ENCODE peak calls at places on chromosomes 13 and 19, in ten cellular contexts. One of them, this sample, is unnamed.

GRCh38 chr19:38247126-38247525 is 9.0 kb downstream of the PPP1R14A start:
- DNase-seq in uterus: no peak
- DNase-seq in lower leg skin: no peak
- DNase-seq in astrocyte of the spinal cord: no peak
- DNase-seq in PC-9: no peak
- DNase-seq in AG09319: no peak
- DNase-seq in H9: no peak
- DNase-seq in GM13976: no peak
- DNase-seq in fibroblast of lung: no peak
- DNase-seq in ovary: no peak
- DNase-seq in this sample: no peak

GRCh38 chr13:41039746-41040145 is 20.6 kb upstream of the ELF1 start:
- DNase-seq in uterus: no peak
- DNase-seq in lower leg skin: no peak
- DNase-seq in astrocyte of the spinal cord: no peak
- DNase-seq in PC-9: no peak
- DNase-seq in AG09319: no peak
- DNase-seq in H9: no peak
- DNase-seq in GM13976: no peak
- DNase-seq in fibroblast of lung: no peak
- DNase-seq in ovary: no peak
- DNase-seq in this sample: no peak

GRCh38 chr19:54684537-54684936 is 21.8 kb downstream of the LILRB4 start:
- DNase-seq in uterus: no peak
- DNase-seq in lower leg skin: no peak
- DNase-seq in astrocyte of the spinal cord: no peak
- DNase-seq in PC-9: peak
- DNase-seq in AG09319: no peak
- DNase-seq in H9: no peak
- DNase-seq in GM13976: peak
- DNase-seq in fibroblast of lung: peak
- DNase-seq in ovary: no peak
- DNase-seq in this sample: no peak

GRCh38 chr13:33258437-33259193 is 26.9 kb downstream of the STARD13 start:
- DNase-seq in uterus: no peak
- DNase-seq in lower leg skin: no peak
- DNase-seq in astrocyte of the spinal cord: no peak
- DNase-seq in PC-9: no peak
- DNase-seq in AG09319: peak
- DNase-seq in H9: no peak
- DNase-seq in GM13976: no peak
- DNase-seq in fibroblast of lung: peak
- DNase-seq in ovary: no peak
- DNase-seq in this sample: no peak

GRCh38 chr19:2624537-2625091 is 77.9 kb downstream of the GNG7 start:
- DNase-seq in uterus: no peak
- DNase-seq in lower leg skin: no peak
- DNase-seq in astrocyte of the spinal cord: no peak
- DNase-seq in PC-9: no peak
- DNase-seq in AG09319: no peak
- DNase-seq in H9: peak
- DNase-seq in GM13976: peak
- DNase-seq in fibroblast of lung: no peak
- DNase-seq in ovary: no peak
- DNase-seq in this sample: peak

GRCh38 chr19:496333-496634 is at the start of gene MADCAM1:
- DNase-seq in uterus: no peak
- DNase-seq in lower leg skin: no peak
- DNase-seq in astrocyte of the spinal cord: no peak
- DNase-seq in PC-9: no peak
- DNase-seq in AG09319: no peak
- DNase-seq in H9: peak
- DNase-seq in GM13976: no peak
- DNase-seq in fibroblast of lung: no peak
- DNase-seq in ovary: no peak
- DNase-seq in this sample: no peak

GRCh38 chr13:51435002-51435578 is 17.7 kb downstream of the INTS6 start:
- DNase-seq in uterus: no peak
- DNase-seq in lower leg skin: no peak
- DNase-seq in astrocyte of the spinal cord: peak
- DNase-seq in PC-9: no peak
- DNase-seq in AG09319: no peak
- DNase-seq in H9: no peak
- DNase-seq in GM13976: no peak
- DNase-seq in fibroblast of lung: no peak
- DNase-seq in ovary: no peak
- DNase-seq in this sample: no peak

GRCh38 chr19:48353682-48354081 is 10.1 kb downstream of the TMEM143 start:
- DNase-seq in uterus: no peak
- DNase-seq in lower leg skin: no peak
- DNase-seq in astrocyte of the spinal cord: no peak
- DNase-seq in PC-9: no peak
- DNase-seq in AG09319: no peak
- DNase-seq in H9: no peak
- DNase-seq in GM13976: no peak
- DNase-seq in fibroblast of lung: peak
- DNase-seq in ovary: no peak
- DNase-seq in this sample: no peak

GRCh38 chr19:12800344-12800732 is 1.3 kb downstream of the PRDX2 start:
- DNase-seq in uterus: no peak
- DNase-seq in lower leg skin: no peak
- DNase-seq in astrocyte of the spinal cord: no peak
- DNase-seq in PC-9: no peak
- DNase-seq in AG09319: no peak
- DNase-seq in H9: no peak
- DNase-seq in GM13976: no peak
- DNase-seq in fibroblast of lung: no peak
- DNase-seq in ovary: no peak
- DNase-seq in this sample: no peak

GRCh38 chr13:22369090-22369489 is 698.2 kb downstream of the FGF9 start:
- DNase-seq in uterus: no peak
- DNase-seq in lower leg skin: no peak
- DNase-seq in astrocyte of the spinal cord: no peak
- DNase-seq in PC-9: no peak
- DNase-seq in AG09319: no peak
- DNase-seq in H9: no peak
- DNase-seq in GM13976: no peak
- DNase-seq in fibroblast of lung: no peak
- DNase-seq in ovary: no peak
- DNase-seq in this sample: no peak

GRCh38 chr13:24005711-24006281 is 108.5 kb upstream of the C1QTNF9B start:
- DNase-seq in uterus: no peak
- DNase-seq in lower leg skin: no peak
- DNase-seq in astrocyte of the spinal cord: no peak
- DNase-seq in PC-9: no peak
- DNase-seq in AG09319: no peak
- DNase-seq in H9: no peak
- DNase-seq in GM13976: no peak
- DNase-seq in fibroblast of lung: peak
- DNase-seq in ovary: no peak
- DNase-seq in this sample: peak

DNA sequence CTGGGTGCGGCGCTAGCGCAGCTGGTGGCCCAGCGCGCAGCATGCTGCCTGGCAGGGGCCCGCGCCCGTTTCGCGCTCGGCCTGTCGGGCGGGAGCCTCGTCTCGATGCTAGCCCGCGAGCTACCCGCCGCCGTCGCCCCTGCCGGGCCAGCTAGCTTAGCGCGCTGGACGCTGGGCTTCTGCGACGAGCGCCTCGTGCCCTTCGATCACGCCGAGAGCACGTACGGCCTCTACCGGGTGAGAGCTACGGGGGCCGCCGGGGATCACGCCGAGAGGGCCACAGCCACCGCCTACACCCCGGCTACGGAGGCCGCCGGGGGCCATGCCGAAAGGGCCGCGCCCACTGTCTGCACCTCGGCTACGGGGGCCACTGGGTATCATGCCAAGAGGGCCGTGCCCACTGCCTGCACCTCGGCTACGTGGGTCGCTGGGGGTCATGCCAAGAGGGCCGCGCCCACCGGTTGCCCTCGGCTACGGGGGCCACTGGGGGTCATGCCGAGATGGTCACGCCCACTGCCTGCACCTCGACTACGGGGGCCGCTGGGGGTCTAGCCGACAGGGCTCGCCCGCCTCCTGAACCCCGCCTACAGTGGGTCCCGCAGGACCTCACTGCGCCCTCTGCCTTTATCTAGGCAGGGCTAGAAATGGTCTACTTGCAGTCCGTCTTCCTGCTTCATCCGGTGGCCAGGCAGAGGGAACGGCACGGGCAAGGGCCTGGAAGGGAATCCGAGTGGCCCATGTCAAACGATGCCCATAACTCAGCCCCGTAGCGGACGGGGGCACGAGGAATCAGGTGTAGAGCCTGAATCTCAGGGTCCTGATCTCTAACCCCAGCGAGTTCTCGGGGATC is 500 bp downstream of the PGLS start:
- DNase-seq in uterus: peak
- DNase-seq in lower leg skin: peak
- DNase-seq in astrocyte of the spinal cord: peak
- DNase-seq in PC-9: peak
- DNase-seq in AG09319: peak
- DNase-seq in H9: peak
- DNase-seq in GM13976: peak
- DNase-seq in fibroblast of lung: peak
- DNase-seq in ovary: peak
- DNase-seq in this sample: peak
- TF ChIP-seq CTCF in uterus: peak
- TF ChIP-seq CTCF in lower leg skin: no peak
- TF ChIP-seq CTCF in astrocyte of the spinal cord: no peak
- TF ChIP-seq CTCF in PC-9: no peak
- TF ChIP-seq CTCF in AG09319: peak
- TF ChIP-seq CTCF in H9: peak
- TF ChIP-seq CTCF in GM13976: peak
- TF ChIP-seq CTCF in fibroblast of lung: no peak
- TF ChIP-seq CTCF in ovary: peak
- TF ChIP-seq CTCF in this sample: peak

GRCh38 chr13:60959427-60959826 is 456.2 kb downstream of the PCDH20 start:
- DNase-seq in uterus: no peak
- DNase-seq in lower leg skin: no peak
- DNase-seq in astrocyte of the spinal cord: no peak
- DNase-seq in PC-9: no peak
- DNase-seq in AG09319: no peak
- DNase-seq in H9: no peak
- DNase-seq in GM13976: no peak
- DNase-seq in fibroblast of lung: no peak
- DNase-seq in ovary: no peak
- DNase-seq in this sample: no peak

GRCh38 chr13:60957816-60958215 is 457.8 kb downstream of the PCDH20 start:
- DNase-seq in uterus: no peak
- DNase-seq in lower leg skin: no peak
- DNase-seq in astrocyte of the spinal cord: no peak
- DNase-seq in PC-9: no peak
- DNase-seq in AG09319: no peak
- DNase-seq in H9: no peak
- DNase-seq in GM13976: no peak
- DNase-seq in fibroblast of lung: no peak
- DNase-seq in ovary: no peak
- DNase-seq in this sample: no peak
- TF ChIP-seq CTCF in uterus: no peak
- TF ChIP-seq CTCF in lower leg skin: no peak
- TF ChIP-seq CTCF in astrocyte of the spinal cord: no peak
- TF ChIP-seq CTCF in PC-9: no peak
- TF ChIP-seq CTCF in AG09319: no peak
- TF ChIP-seq CTCF in H9: peak
- TF ChIP-seq CTCF in GM13976: no peak
- TF ChIP-seq CTCF in fibroblast of lung: no peak
- TF ChIP-seq CTCF in ovary: no peak
- TF ChIP-seq CTCF in this sample: no peak

GRCh38 chr13:65921933-65922332 is 1308.2 kb downstream of the PCDH9 start:
- DNase-seq in uterus: no peak
- DNase-seq in lower leg skin: no peak
- DNase-seq in astrocyte of the spinal cord: peak
- DNase-seq in PC-9: no peak
- DNase-seq in AG09319: no peak
- DNase-seq in H9: no peak
- DNase-seq in GM13976: no peak
- DNase-seq in fibroblast of lung: no peak
- DNase-seq in ovary: no peak
- DNase-seq in this sample: no peak

GRCh38 chr13:65932587-65933239 is 1297.4 kb downstream of the PCDH9 start:
- DNase-seq in uterus: no peak
- DNase-seq in lower leg skin: no peak
- DNase-seq in astrocyte of the spinal cord: no peak
- DNase-seq in PC-9: no peak
- DNase-seq in AG09319: no peak
- DNase-seq in H9: no peak
- DNase-seq in GM13976: no peak
- DNase-seq in fibroblast of lung: no peak
- DNase-seq in ovary: no peak
- DNase-seq in this sample: no peak

GRCh38 chr13:65932013-65932412 is 1298.1 kb downstream of the PCDH9 start:
- DNase-seq in uterus: no peak
- DNase-seq in lower leg skin: no peak
- DNase-seq in astrocyte of the spinal cord: no peak
- DNase-seq in PC-9: no peak
- DNase-seq in AG09319: no peak
- DNase-seq in H9: no peak
- DNase-seq in GM13976: no peak
- DNase-seq in fibroblast of lung: no peak
- DNase-seq in ovary: no peak
- DNase-seq in this sample: no peak

GRCh38 chr13:65929436-65929835 is 1300.7 kb downstream of the PCDH9 start:
- DNase-seq in uterus: no peak
- DNase-seq in lower leg skin: no peak
- DNase-seq in astrocyte of the spinal cord: no peak
- DNase-seq in PC-9: no peak
- DNase-seq in AG09319: no peak
- DNase-seq in H9: no peak
- DNase-seq in GM13976: no peak
- DNase-seq in fibroblast of lung: peak
- DNase-seq in ovary: no peak
- DNase-seq in this sample: no peak

GRCh38 chr13:65926750-65927171 is 1303.4 kb downstream of the PCDH9 start:
- DNase-seq in uterus: no peak
- DNase-seq in lower leg skin: no peak
- DNase-seq in astrocyte of the spinal cord: no peak
- DNase-seq in PC-9: no peak
- DNase-seq in AG09319: no peak
- DNase-seq in H9: peak
- DNase-seq in GM13976: no peak
- DNase-seq in fibroblast of lung: no peak
- DNase-seq in ovary: no peak
- DNase-seq in this sample: no peak
- TF ChIP-seq CTCF in uterus: no peak
- TF ChIP-seq CTCF in lower leg skin: no peak
- TF ChIP-seq CTCF in astrocyte of the spinal cord: peak
- TF ChIP-seq CTCF in PC-9: no peak
- TF ChIP-seq CTCF in AG09319: no peak
- TF ChIP-seq CTCF in H9: peak
- TF ChIP-seq CTCF in GM13976: no peak
- TF ChIP-seq CTCF in fibroblast of lung: peak
- TF ChIP-seq CTCF in ovary: no peak
- TF ChIP-seq CTCF in this sample: no peak

GRCh38 chr13:81540777-81541176 is 1199.9 kb upstream of the SPRY2 start:
- DNase-seq in uterus: no peak
- DNase-seq in lower leg skin: no peak
- DNase-seq in astrocyte of the spinal cord: peak
- DNase-seq in PC-9: no peak
- DNase-seq in AG09319: no peak
- DNase-seq in H9: no peak
- DNase-seq in GM13976: no peak
- DNase-seq in fibroblast of lung: no peak
- DNase-seq in ovary: no peak
- DNase-seq in this sample: no peak
- TF ChIP-seq CTCF in uterus: no peak
- TF ChIP-seq CTCF in lower leg skin: no peak
- TF ChIP-seq CTCF in astrocyte of the spinal cord: peak
- TF ChIP-seq CTCF in PC-9: peak
- TF ChIP-seq CTCF in AG09319: no peak
- TF ChIP-seq CTCF in H9: peak
- TF ChIP-seq CTCF in GM13976: no peak
- TF ChIP-seq CTCF in fibroblast of lung: no peak
- TF ChIP-seq CTCF in ovary: no peak
- TF ChIP-seq CTCF in this sample: peak